ENCODE peak calls at places on chromosome 6, in four cellular contexts. K, M, W and I are unnamed samples.

GRCh38 chr6:47574789-47575188 is 97.2 kb downstream of the CD2AP start:
- DNase-seq in K (no peak), M (no peak), W (no peak), I (no peak)

GRCh38 chr6:65707134-65707826 is at the start of gene EYS:
- DNase-seq in K (peak; percentile 9), M (no peak), W (no peak), I (no peak)

GRCh38 chr6:134173936-134174789 is 121.7 kb upstream of the SLC2A12 start:
- DNase-seq in K (peak; percentile 87), M (peak; percentile 86), W (peak; percentile 85), I (peak; percentile 80)

GRCh38 chr6:166969390-166970002 is 13.1 kb upstream of the RNASET2 start:
- DNase-seq in K (no peak), M (no peak), W (no peak), I (no peak)

GRCh38 chr6:110543106-110543505 is 66.7 kb upstream of the SLC22A16 start:
- DNase-seq in K (no peak), M (no peak), W (peak; percentile 81), I (no peak)

GRCh38 chr6:169455470-169455869 is 201.8 kb upstream of the THBS2 start:
- DNase-seq in K (no peak), M (no peak), W (no peak), I (no peak)

GRCh38 chr6:92779758-92780157 is 639.6 kb downstream of the EPHA7 start:
- DNase-seq in K (no peak), M (peak; percentile 7), W (peak; percentile 83), I (no peak)

GRCh38 chr6:131602913-131603312 is 25.1 kb downstream of the MED23 start:
- DNase-seq in K (no peak), M (peak; percentile 94), W (peak; percentile 58), I (no peak)

GRCh38 chr6:147285087-147285855 is 81.1 kb downstream of the STXBP5 start:
- DNase-seq in K (peak; percentile 31), M (peak; percentile 69), W (peak; percentile 68), I (peak; percentile 37)

GRCh38 chr6:24721461-24722215 is 2.7 kb upstream of the C6orf62 start:
- DNase-seq in K (no peak), M (peak; percentile 92), W (no peak), I (no peak)

GRCh38 chr6:37492236-37493046 is 7.3 kb downstream of the CCDC167 start:
- DNase-seq in K (no peak), M (no peak), W (no peak), I (no peak)

DNA sequence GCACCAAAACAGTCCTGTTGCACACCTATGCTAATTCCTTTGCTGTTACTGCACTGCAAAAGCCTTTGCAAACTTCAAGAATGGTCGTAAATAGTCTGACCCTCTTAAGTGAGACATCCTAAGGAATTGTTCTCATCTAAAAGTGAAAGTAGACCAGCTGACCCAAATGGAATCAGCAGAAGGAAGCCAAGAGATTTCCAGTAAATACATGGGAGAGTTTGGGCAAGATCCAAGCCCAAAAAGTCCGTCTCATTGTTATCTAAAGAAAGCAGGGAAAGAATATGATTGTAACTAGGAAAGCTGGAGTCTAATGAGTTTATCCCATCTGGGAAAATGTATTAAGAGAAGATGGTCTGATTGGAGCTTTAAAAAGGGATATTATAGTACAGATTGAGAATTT is 43.0 kb upstream of the HIVEP1 start:
- DNase-seq in K (no peak), M (peak; percentile 25), W (no peak), I (no peak)
- H3K9ac ChIP-seq in K (no peak overlapping the region), M (no peak overlapping the region), W (no peak overlapping the region), I (no peak overlapping the region)

GRCh38 chr6:17099401-17100059 is 2.3 kb upstream of the STMND1 start:
- DNase-seq in K (no peak), M (no peak), W (no peak), I (no peak)

GRCh38 chr6:17103715-17104114 is 1.9 kb downstream of the STMND1 start:
- DNase-seq in K (no peak), M (peak; percentile 34), W (peak; percentile 39), I (no peak)

GRCh38 chr6:17098538-17098937 is 3.3 kb upstream of the STMND1 start:
- DNase-seq in K (no peak), M (peak; percentile 22), W (peak; percentile 54), I (no peak)

GRCh38 chr6:17102258-17102870 is 514 bp downstream of the STMND1 start:
- DNase-seq in K (no peak), M (no peak), W (no peak), I (no peak)

GRCh38 chr6:17101422-17102257 is at the start of gene STMND1:
- DNase-seq in K (peak; percentile 63), M (peak; percentile 66), W (peak; percentile 70), I (no peak)
- TF ChIP-seq EZH2 in K (peak; percentile 63), M (peak; percentile 52), W (no peak), I (no peak)

GRCh38 chr6:12508553-12508952 is 208.0 kb upstream of the PHACTR1 start:
- DNase-seq in K (no peak), M (no peak), W (no peak), I (no peak)

GRCh38 chr6:12509060-12509459 is 207.5 kb upstream of the PHACTR1 start:
- DNase-seq in K (no peak), M (no peak), W (peak; percentile 19), I (no peak)

GRCh38 chr6:12504325-12504966 is 212.1 kb upstream of the PHACTR1 start:
- DNase-seq in K (peak; percentile 39), M (peak; percentile 50), W (peak; percentile 74), I (peak; percentile 55)

GRCh38 chr6:12506211-12506610 is 210.4 kb upstream of the PHACTR1 start:
- DNase-seq in K (no peak), M (no peak), W (no peak), I (no peak)

GRCh38 chr6:12507641-12508040 is 208.9 kb upstream of the PHACTR1 start:
- DNase-seq in K (no peak), M (no peak), W (no peak), I (no peak)
- H3K4me3 ChIP-seq in K (no peak overlapping the region), M (no peak overlapping the region), W (no peak overlapping the region), I (no peak overlapping the region)

GRCh38 chr6:105875974-105876640 is 210.0 kb upstream of the PRDM1 start:
- DNase-seq in K (no peak), M (no peak), W (no peak), I (no peak)
- H3K9ac ChIP-seq in K (no peak overlapping the region), M (no peak overlapping the region), W (no peak overlapping the region), I (no peak overlapping the region)

DNA sequence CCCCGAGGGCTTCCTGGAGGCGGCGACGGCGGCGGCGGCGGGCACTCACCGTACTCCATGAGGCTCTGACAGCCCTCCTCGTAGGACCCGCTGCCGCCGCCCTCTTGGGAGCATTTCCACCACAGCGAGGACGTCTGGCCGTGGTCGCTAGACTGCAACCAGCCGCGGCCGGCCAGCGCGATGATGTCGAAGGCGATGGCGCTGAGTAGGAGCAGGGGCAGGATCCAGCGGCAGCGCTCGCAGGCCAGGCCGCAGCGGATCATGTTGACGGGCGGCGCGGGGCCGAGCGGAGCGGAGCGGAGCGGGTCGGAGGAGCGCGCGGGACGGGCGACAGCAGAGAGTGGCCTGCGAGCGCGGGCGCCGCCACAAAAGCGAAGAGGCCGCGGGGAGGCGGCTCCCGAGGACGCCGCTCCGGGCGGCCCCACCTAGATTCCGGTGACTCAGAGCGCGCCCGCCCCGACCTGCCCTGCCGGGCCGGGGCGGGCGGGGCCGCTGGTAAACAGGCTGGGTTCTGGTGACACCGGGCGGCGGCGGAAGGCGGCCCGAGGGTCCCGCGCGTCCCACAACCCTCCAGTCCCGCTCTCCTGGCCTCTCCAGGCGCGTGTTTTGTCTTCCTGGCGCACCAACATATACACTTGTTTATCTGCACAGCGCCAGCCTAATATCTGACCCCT is at the start of gene PERP:
- DNase-seq in K (peak; percentile 79), M (peak; percentile 89), W (peak; percentile 86), I (peak; percentile 74)
- TF ChIP-seq EZH2 in K (peak; percentile 59), M (no peak), W (no peak), I (no peak)

GRCh38 chr6:20280288-20280621 is 68.0 kb upstream of the MBOAT1 start:
- DNase-seq in K (no peak), M (no peak), W (no peak), I (no peak)
- H3K4me3 ChIP-seq in K (no peak overlapping the region), M (no peak overlapping the region), W (no peak overlapping the region), I (no peak overlapping the region)

GRCh38 chr6:42778072-42778471 is 3.8 kb upstream of the BICRAL start:
- DNase-seq in K (no peak), M (no peak), W (no peak), I (no peak)
- H3K9ac ChIP-seq in K (no peak overlapping the region), M (no peak overlapping the region), W (no peak overlapping the region), I (no peak overlapping the region)